ENCODE peak calls at places on chromosome 11, in five cellular contexts. H is A549, G is HepG2, J is K562, R is GM12878. C is an unnamed sample.
A peak's percentile ranks its signal among the peaks of the same experiment; 100 is the strongest.

GRCh38 chr11:68798221-68798813 is 43.4 kb downstream of the CPT1A start:
- DNase-seq in H (no peak), G (peak; percentile 12), J (peak; percentile 49), R (no peak), C (peak; percentile 10)

GRCh38 chr11:131370090-131370751 is at the start of gene NTM:
- DNase-seq in H (no peak), G (no peak), J (no peak), R (no peak), C (no peak)

GRCh38 chr11:1302461-1303073 is 6.9 kb downstream of the TOLLIP start:
- DNase-seq in H (no peak), G (peak; percentile 65), J (no peak), R (no peak), C (no peak)

GRCh38 chr11:12705874-12706273 is 31.7 kb downstream of the TEAD1 start:
- DNase-seq in H (no peak), G (no peak), J (no peak), R (no peak), C (no peak)

GRCh38 chr11:3205261-3206127 is 13.1 kb downstream of the MRGPRG start:
- DNase-seq in H (no peak), G (no peak), J (no peak), R (no peak), C (no peak)

GRCh38 chr11:1826552-1827094 is 8.2 kb upstream of the SYT8 start:
- DNase-seq in H (peak; percentile 72), G (peak; percentile 50), J (peak; percentile 60), R (no peak), C (no peak)

GRCh38 chr11:23897453-23898289 is 599.2 kb upstream of the LUZP2 start:
- DNase-seq in H (no peak), G (no peak), J (no peak), R (no peak), C (no peak)

GRCh38 chr11:32472226-32472625 is 36.9 kb upstream of the WT1 start:
- DNase-seq in H (no peak), G (no peak), J (no peak), R (no peak), C (no peak)

GRCh38 chr11:57310630-57311086 is 14.1 kb downstream of the TNKS1BP1 start:
- DNase-seq in H (no peak), G (peak; percentile 78), J (no peak), R (no peak), C (no peak)

GRCh38 chr11:119537641-119538253 is 114.8 kb upstream of the THY1 start:
- DNase-seq in H (no peak), G (no peak), J (no peak), R (no peak), C (no peak)

GRCh38 chr11:45794169-45794568 is 10.8 kb upstream of the SLC35C1 start:
- DNase-seq in H (no peak), G (no peak), J (no peak), R (no peak), C (no peak)

GRCh38 chr11:65420506-65421203 is 1.9 kb upstream of the NEAT1 start:
- DNase-seq in H (no peak), G (no peak), J (peak; percentile 40), R (no peak), C (no peak)

GRCh38 chr11:72553748-72554147 is 119.4 kb upstream of the CLPB start:
- DNase-seq in H (no peak), G (no peak), J (peak; percentile 36), R (no peak), C (no peak)

GRCh38 chr11:126332221-126332711 is 23.2 kb upstream of the ST3GAL4 start:
- DNase-seq in H (no peak), G (no peak), J (no peak), R (no peak), C (peak; percentile 21)

GRCh38 chr11:11157201-11157600 is 195.8 kb downstream of the CSNK2A3 start:
- DNase-seq in H (peak; percentile 41), G (peak; percentile 33), J (peak; percentile 39), R (no peak), C (peak; percentile 6)

GRCh38 chr11:65646921-65647701 is 9.2 kb downstream of the SIPA1 start:
- DNase-seq in H (peak; percentile 67), G (no peak), J (no peak), R (no peak), C (peak; percentile 66)

GRCh38 chr11:2300290-2300935 is 1.3 kb downstream of the C11orf21 start:
- DNase-seq in H (no peak), G (no peak), J (no peak), R (no peak), C (no peak)

GRCh38 chr11:122775675-122776271 is 62.5 kb upstream of the CRTAM start:
- DNase-seq in H (no peak), G (no peak), J (no peak), R (no peak), C (no peak)

GRCh38 chr11:7657306-7658025 is 15.8 kb downstream of the CYB5R2 start:
- DNase-seq in H (peak; percentile 49), G (peak; percentile 67), J (peak; percentile 58), R (no peak), C (peak; percentile 75)

GRCh38 chr11:96012086-96012824 is 88.3 kb upstream of the MTMR2 start:
- DNase-seq in H (peak; percentile 51), G (peak; percentile 99), J (peak; percentile 21), R (peak; percentile 96), C (peak; percentile 85)

GRCh38 chr11:104531075-104531474 is 367.1 kb upstream of the PDGFD start:
- DNase-seq in H (peak; percentile 1), G (peak; percentile 0), J (no peak), R (no peak), C (peak; percentile 15)

GRCh38 chr11:1233351-1234053 is 10.6 kb downstream of the MUC5B start:
- DNase-seq in H (no peak), G (no peak), J (no peak), R (no peak), C (no peak)

GRCh38 chr11:128563308-128563707 is 24.1 kb downstream of the ETS1 start:
- DNase-seq in H (no peak), G (no peak), J (no peak), R (no peak), C (no peak)

GRCh38 chr11:128790200-128790599 is 76.9 kb downstream of the KCNJ1 start:
- DNase-seq in H (no peak), G (no peak), J (no peak), R (no peak), C (peak; percentile 29)

DNA sequence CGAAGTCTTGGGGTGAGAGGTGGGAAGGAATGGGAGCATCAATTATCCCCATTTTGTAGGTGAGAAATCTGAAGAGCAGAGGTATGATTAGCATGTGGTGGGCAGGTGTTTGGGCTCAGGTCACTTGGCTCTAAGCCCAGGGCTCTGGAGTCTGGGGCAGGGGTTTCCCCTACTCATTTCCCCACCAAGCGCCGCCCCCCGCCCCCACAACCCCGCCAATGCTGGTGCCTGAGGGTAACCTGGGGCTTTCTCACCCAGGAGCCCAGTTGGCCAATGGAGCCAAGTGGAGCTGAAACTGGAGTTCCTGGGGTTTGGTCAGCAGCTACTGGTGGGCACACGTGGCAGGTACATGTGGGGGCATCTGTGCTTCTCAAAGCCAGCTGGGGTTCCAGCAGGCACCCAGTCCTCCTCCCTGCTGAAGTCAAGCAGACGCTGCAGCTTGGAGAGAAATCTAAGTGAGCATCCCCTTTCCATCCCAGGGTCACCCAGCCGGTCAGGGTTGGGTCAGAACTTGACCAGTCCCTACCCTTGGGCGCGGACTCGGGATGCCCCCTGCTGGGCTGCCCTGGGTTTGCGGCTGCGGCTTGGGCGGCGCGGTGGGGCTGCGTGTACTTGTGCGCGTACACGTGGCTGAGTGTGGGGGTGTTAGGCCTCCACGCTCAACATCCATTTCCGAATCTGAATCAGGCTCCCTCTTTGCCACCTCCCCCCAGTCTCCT is 1.6 kb upstream of the CHRM1 start:
- DNase-seq in H (peak; percentile 50), G (no peak), J (peak; percentile 79), R (no peak), C (no peak)
- TF ChIP-seq MYC in H (no peak), G (no peak), J (peak; percentile 82), R (no peak), C (no peak)

GRCh38 chr11:58577441-58578135 is 1.3 kb upstream of the ZFP91 start:
- DNase-seq in H (no peak), G (peak; percentile 33), J (no peak), R (peak; percentile 66), C (peak; percentile 88)

GRCh38 chr11:58578635-58579191 is at the start of gene ZFP91:
- DNase-seq in H (peak; percentile 74), G (peak; percentile 97), J (peak; percentile 95), R (peak; percentile 87), C (peak; percentile 99)

GRCh38 chr11:58578136-58578634 is 678 bp upstream of the ZFP91 start:
- DNase-seq in H (peak; percentile 76), G (peak; percentile 98), J (peak; percentile 86), R (peak; percentile 98), C (peak; percentile 99)

GRCh38 chr11:58575377-58576020 is at the start of gene LPXN:
- DNase-seq in H (no peak), G (no peak), J (no peak), R (no peak), C (peak; percentile 13)

GRCh38 chr11:58576792-58577440 is 1.3 kb upstream of the LPXN start:
- DNase-seq in H (no peak), G (peak; percentile 36), J (peak; percentile 13), R (no peak), C (peak; percentile 53)
- TF ChIP-seq CTCF in H (peak; percentile 38), G (peak; percentile 49), J (peak; percentile 70), R (peak; percentile 60), C (peak; percentile 26)

DNA sequence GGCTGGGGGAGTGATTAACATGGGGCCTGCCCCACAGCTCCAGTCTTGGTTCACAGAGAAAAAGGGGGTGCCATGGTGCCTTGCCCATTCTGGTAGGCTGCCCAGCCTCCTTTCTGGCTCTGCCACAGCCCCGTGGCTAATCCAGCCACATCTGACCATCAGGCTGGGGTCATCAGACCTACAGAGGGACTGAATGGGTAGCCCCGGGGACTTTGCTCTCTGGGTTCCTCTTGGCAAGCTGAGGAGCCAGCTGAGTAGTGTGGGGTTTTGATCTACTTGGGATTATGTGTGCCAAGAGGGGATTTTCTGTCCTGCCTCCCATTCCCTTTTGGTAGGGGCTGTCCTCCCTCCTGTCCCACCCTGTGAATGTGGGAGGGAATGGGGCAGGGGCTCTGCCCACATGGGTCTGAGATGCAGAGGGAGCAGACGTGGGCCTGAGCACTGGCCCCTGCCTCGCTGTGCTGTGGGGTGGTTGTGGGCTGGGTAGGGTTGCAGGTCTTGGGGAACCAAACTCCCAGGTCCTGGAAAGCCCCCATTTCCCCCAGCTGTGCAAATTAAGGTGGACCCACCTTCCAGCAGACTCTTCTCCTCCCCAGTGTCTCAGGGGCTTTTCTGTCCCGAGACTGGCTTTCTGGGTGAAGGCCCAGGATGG is 32.0 kb downstream of the CD82 start:
- DNase-seq in H (no peak), G (no peak), J (no peak), R (no peak), C (no peak)
- H3K27ac ChIP-seq in H (no peak overlapping the region), G (no peak overlapping the region), J (no peak overlapping the region), R (peak overlapping the region; percentile 91), C (no peak overlapping the region)

GRCh38 chr11:107218123-107219084 is 200.1 kb upstream of the GUCY1A2 start:
- DNase-seq in H (no peak), G (no peak), J (no peak), R (no peak), C (no peak)

GRCh38 chr11:107215006-107215405 is 196.7 kb upstream of the GUCY1A2 start:
- DNase-seq in H (no peak), G (no peak), J (no peak), R (no peak), C (no peak)

GRCh38 chr11:107221743-107222142 is 203.5 kb upstream of the GUCY1A2 start:
- DNase-seq in H (no peak), G (no peak), J (no peak), R (no peak), C (no peak)

DNA sequence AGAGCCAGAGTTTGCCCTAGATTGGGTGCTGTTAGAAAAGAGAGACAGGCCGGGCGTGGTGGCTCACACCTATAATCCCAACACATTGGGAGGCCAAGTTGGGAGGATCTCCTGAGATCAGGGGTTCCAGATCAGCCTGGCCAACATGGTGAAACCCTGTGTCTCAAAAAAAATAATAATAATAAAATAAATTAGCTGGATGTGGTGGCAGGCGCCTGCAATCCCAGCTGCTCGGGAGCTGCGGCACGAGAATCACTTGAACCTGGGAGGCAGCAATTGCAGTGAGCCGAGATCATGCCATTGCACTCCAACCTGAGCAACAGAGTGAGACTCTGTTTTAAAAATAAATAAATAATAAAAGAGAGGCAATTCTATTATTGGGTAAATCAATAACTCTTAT is 199.2 kb upstream of the GUCY1A2 start:
- DNase-seq in H (no peak), G (no peak), J (no peak), R (no peak), C (no peak)
- TF ChIP-seq MYC in H (no peak), G (no peak), J (no peak), R (no peak), C (no peak)

C was measured in endothelial cell of umbilical vein.